ENCODE peak calls at places on chromosomes 6 and 20, in eight cellular contexts. I is endothelial cell; X is cardiac fibroblast; L is CD4-positive, alpha-beta T cell; Q is CD8-positive, alpha-beta T cell; R is RWPE1; B is dorsolateral prefrontal cortex; K is epithelial cell of esophagus. O is an unnamed sample.

GRCh38 chr6:148524509-148524908 is 181.9 kb downstream of the SASH1 start:
- DNase-seq in R (no peak), Q (no peak), B (no peak), L (no peak), I (no peak), X (peak; percentile 72), K (no peak), O (no peak)

GRCh38 chr20:59242714-59243626 is 57.4 kb upstream of the EDN3 start:
- DNase-seq in X (no peak), Q (peak; percentile 32), I (no peak), K (no peak), L (no peak), B (no peak), R (no peak), O (no peak)

GRCh38 chr20:21936720-21937380 is 231.4 kb downstream of the PAX1 start:
- DNase-seq in Q (no peak), L (no peak), B (no peak), R (no peak), I (no peak), K (no peak), X (no peak), O (no peak)

GRCh38 chr20:37356387-37356786 is 10.4 kb downstream of the SRC start:
- DNase-seq in I (no peak), K (peak; percentile 66), X (peak; percentile 66), L (no peak), B (peak; percentile 33), R (peak; percentile 78), Q (no peak), O (peak; percentile 82)

GRCh38 chr20:43901296-43901695 is 13.4 kb upstream of the TOX2 start:
- DNase-seq in R (no peak), K (no peak), L (no peak), B (no peak), Q (no peak), X (peak; percentile 22), I (no peak), O (no peak)

GRCh38 chr20:60900581-60900980 is 351.5 kb upstream of the CDH4 start:
- DNase-seq in Q (no peak), L (no peak), K (no peak), X (no peak), I (no peak), R (no peak), B (no peak), O (no peak)

GRCh38 chr6:115969207-115969929 is 91.3 kb downstream of the FRK start:
- DNase-seq in Q (no peak), R (no peak), B (peak; percentile 41), L (no peak), K (no peak), X (peak; percentile 47), I (no peak), O (no peak)

GRCh38 chr6:116447496-116448011 is 13.6 kb upstream of the CALHM6 start:
- DNase-seq in Q (no peak), B (no peak), R (no peak), I (no peak), K (peak; percentile 77), X (peak; percentile 97), L (no peak), O (no peak)

GRCh38 chr6:17714879-17715860 is 8.4 kb upstream of the NUP153 start:
- DNase-seq in B (no peak), I (no peak), X (peak; percentile 82), R (peak; percentile 88), K (peak; percentile 85), Q (no peak), L (no peak), O (no peak)

GRCh38 chr6:139020689-139021088 is 7.9 kb upstream of the ABRACL start:
- DNase-seq in L (no peak), B (no peak), Q (no peak), R (no peak), I (no peak), X (no peak), K (no peak), O (no peak)

GRCh38 chr6:73608761-73609160 is 45.0 kb downstream of the SLC17A5 start:
- DNase-seq in L (no peak), I (no peak), R (no peak), X (no peak), K (no peak), B (no peak), Q (no peak), O (no peak)

GRCh38 chr6:105794263-105794662 is 291.9 kb upstream of the PRDM1 start:
- DNase-seq in K (peak; percentile 36), B (no peak), Q (no peak), X (no peak), I (no peak), L (no peak), R (no peak), O (no peak)

GRCh38 chr6:48766349-48766748 is 655.4 kb upstream of the PTCHD4 start:
- DNase-seq in I (no peak), R (peak; percentile 80), X (peak; percentile 55), Q (no peak), B (no peak), K (peak; percentile 95), L (no peak), O (no peak)

GRCh38 chr6:149862901-149863595 is 1.1 kb downstream of the LRP11 start:
- DNase-seq in Q (no peak), L (no peak), I (peak; percentile 62), R (peak; percentile 58), K (peak; percentile 73), X (peak; percentile 87), B (peak; percentile 52), O (peak; percentile 95)

GRCh38 chr20:20712474-20713243 is at the start of gene RALGAPA2:
- DNase-seq in R (peak; percentile 93), X (peak; percentile 99), Q (peak; percentile 95), K (peak; percentile 98), B (peak; percentile 98), L (peak; percentile 94), I (peak; percentile 96), O (peak; percentile 99)

GRCh38 chr6:34324738-34325444 is 67.6 kb downstream of the NUDT3 start:
- DNase-seq in I (no peak), R (no peak), K (peak; percentile 67), B (no peak), L (no peak), Q (no peak), X (peak; percentile 79), O (no peak)

GRCh38 chr6:133892444-133893323 is 3.8 kb downstream of the TCF21 start:
- DNase-seq in K (no peak), B (no peak), L (no peak), X (no peak), Q (no peak), I (peak; percentile 19), R (no peak), O (no peak)

GRCh38 chr6:156617376-156617775 is 159.8 kb upstream of the ARID1B start:
- DNase-seq in K (peak; percentile 50), X (peak; percentile 75), L (no peak), Q (no peak), B (no peak), R (peak; percentile 30), I (no peak), O (no peak)

GRCh38 chr6:15239606-15240364 is 6.1 kb upstream of the JARID2 start:
- DNase-seq in L (no peak), R (no peak), Q (no peak), K (no peak), B (no peak), I (no peak), X (peak; percentile 47), O (no peak)

GRCh38 chr20:62816879-62817873 is at the start of gene COL9A3:
- DNase-seq in K (no peak), X (no peak), R (no peak), B (peak; percentile 61), L (no peak), Q (no peak), I (no peak), O (no peak)

GRCh38 chr6:41367700-41368099 is 32.3 kb downstream of the NCR2 start:
- DNase-seq in I (peak; percentile 77), R (peak; percentile 68), Q (no peak), K (peak; percentile 61), X (peak; percentile 57), B (peak; percentile 74), L (no peak), O (no peak)

GRCh38 chr6:108425428-108425827 is 130.6 kb downstream of the AFG1L start:
- DNase-seq in X (no peak), B (no peak), R (no peak), Q (no peak), I (no peak), K (no peak), L (no peak), O (no peak)

GRCh38 chr6:160160450-160160849 is 38.8 kb downstream of the SLC22A1 start:
- DNase-seq in Q (no peak), B (no peak), I (no peak), L (no peak), K (peak; percentile 54), R (no peak), X (no peak), O (no peak)

DNA sequence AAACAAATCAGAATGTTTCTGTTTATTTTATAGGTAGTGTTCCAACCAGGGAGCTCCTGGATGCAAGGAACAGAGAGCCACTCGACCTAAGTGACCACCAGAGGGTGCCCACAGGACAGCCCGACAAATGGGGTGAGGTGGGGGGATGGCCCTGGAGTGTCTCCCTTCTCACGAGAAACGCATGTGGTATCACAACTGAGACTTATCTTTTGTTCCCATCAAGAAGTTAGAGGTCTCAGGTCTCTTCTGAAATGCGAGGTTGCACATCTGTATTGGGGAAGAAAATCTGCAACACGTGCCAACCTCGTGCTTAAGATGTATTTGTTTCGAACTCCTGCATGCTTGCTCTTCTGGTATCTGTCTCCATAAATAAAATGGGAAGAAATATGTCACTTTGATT is 104.0 kb downstream of the ISM1 start:
- DNase-seq in R (no peak), X (peak; percentile 42), Q (no peak), B (no peak), I (peak; percentile 34), L (no peak), K (peak; percentile 40), O (no peak)
- TF ChIP-seq CTCF in R (peak; percentile 44), X (peak; percentile 55), Q (no peak), B (no peak), I (peak; percentile 53), L (no peak), K (peak; percentile 59), O (peak; percentile 81)

GRCh38 chr20:10359621-10360040 is 74.4 kb downstream of the MKKS start:
- DNase-seq in Q (no peak), R (no peak), X (no peak), K (no peak), I (no peak), L (no peak), B (no peak), O (no peak)
- TF ChIP-seq CTCF in Q (no peak), R (no peak), X (no peak), K (no peak), I (no peak), L (no peak), B (no peak), O (no peak)

DNA sequence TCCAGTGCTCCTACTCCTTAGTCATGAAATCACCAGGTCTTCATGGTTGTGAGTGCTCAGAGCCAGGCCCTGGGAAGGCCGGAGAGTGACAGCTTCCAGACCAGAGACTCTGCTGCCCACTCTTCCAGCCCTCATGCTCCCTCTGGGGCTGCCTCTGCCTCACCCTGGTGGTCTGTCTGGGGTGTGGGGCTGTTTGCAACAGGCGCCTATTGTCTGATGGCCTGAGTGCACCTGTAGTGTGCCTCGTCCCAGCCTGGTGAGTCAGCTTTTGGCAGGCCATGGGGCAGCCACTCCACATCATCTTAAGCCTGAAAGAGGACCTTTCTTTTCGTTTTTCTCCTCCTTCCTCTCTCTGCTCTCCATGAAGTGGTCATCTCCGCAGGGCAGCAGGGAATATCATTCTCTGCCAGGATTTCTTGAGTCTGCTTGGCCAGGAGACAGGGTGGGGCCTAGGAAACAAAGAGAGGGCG is 173.8 kb downstream of the VEGFA start:
- DNase-seq in X (no peak), I (no peak), K (no peak), L (no peak), R (no peak), B (no peak), Q (no peak), O (no peak)
- TF ChIP-seq CTCF in X (no peak), I (no peak), K (no peak), L (no peak), R (no peak), B (no peak), Q (no peak), O (no peak)

GRCh38 chr20:38649275-38649891 is 47.8 kb downstream of the ARHGAP40 start:
- DNase-seq in K (peak; percentile 37), X (peak; percentile 39), B (no peak), I (peak; percentile 44), L (no peak), Q (no peak), R (peak; percentile 50), O (no peak)
- TF ChIP-seq CTCF in K (peak; percentile 56), X (peak; percentile 56), B (peak; percentile 41), I (no peak), L (no peak), Q (no peak), R (peak; percentile 60), O (peak; percentile 78)